ENCODE peak calls at places on chromosomes 2 and 18, in six cellular contexts. N, P, H, M, G and L are unnamed samples.

GRCh38 chr2:160111951-160112798 is 49.8 kb upstream of the PLA2R1 start:
- DNase-seq in G (no peak), H (no peak), N (no peak), P (no peak), M (no peak), L (no peak)

GRCh38 chr2:196528486-196529223 is 110.9 kb upstream of the CCDC150 start:
- DNase-seq in H (no peak), M (no peak), P (no peak), N (peak), G (no peak), L (no peak)

GRCh38 chr2:233901367-233901766 is 15.8 kb upstream of the TRPM8 start:
- DNase-seq in P (no peak), H (no peak), M (no peak), N (no peak), G (no peak), L (no peak)

GRCh38 chr2:102848366-102848839 is 86.6 kb downstream of the TMEM182 start:
- DNase-seq in G (peak), P (peak), M (peak), N (peak), H (no peak), L (no peak)

GRCh38 chr18:48202899-48203260 is 206.3 kb downstream of the ZBTB7C start:
- DNase-seq in N (no peak), M (no peak), G (no peak), H (no peak), P (no peak), L (no peak)

GRCh38 chr18:30487962-30488361 is 554.6 kb downstream of the DSC3 start:
- DNase-seq in H (no peak), P (no peak), G (no peak), M (peak), N (no peak), L (no peak)

GRCh38 chr2:8627692-8628085 is 54.2 kb upstream of the ID2 start:
- DNase-seq in N (no peak), P (peak), H (no peak), G (peak), M (no peak), L (no peak)

GRCh38 chr2:223042704-223043118 is 9.3 kb upstream of the KCNE4 start:
- DNase-seq in H (no peak), M (peak), G (no peak), P (no peak), N (peak), L (no peak)

GRCh38 chr18:68454511-68455228 is 260.2 kb downstream of the TMX3 start:
- DNase-seq in N (peak), P (no peak), H (no peak), M (peak), G (peak), L (no peak)

GRCh38 chr2:149715894-149716293 is 128.3 kb upstream of the MMADHC start:
- DNase-seq in N (no peak), G (no peak), M (no peak), H (no peak), P (no peak), L (no peak)

GRCh38 chr2:149720615-149721014 is 133.0 kb upstream of the MMADHC start:
- DNase-seq in M (no peak), H (no peak), N (no peak), P (no peak), G (no peak), L (no peak)

GRCh38 chr2:149715005-149715592 is 127.5 kb upstream of the MMADHC start:
- DNase-seq in P (peak), G (peak), N (peak), H (peak), M (peak), L (peak)

GRCh38 chr2:149719695-149720094 is 132.1 kb upstream of the MMADHC start:
- DNase-seq in M (no peak), P (no peak), G (no peak), H (no peak), N (peak), L (no peak)

DNA sequence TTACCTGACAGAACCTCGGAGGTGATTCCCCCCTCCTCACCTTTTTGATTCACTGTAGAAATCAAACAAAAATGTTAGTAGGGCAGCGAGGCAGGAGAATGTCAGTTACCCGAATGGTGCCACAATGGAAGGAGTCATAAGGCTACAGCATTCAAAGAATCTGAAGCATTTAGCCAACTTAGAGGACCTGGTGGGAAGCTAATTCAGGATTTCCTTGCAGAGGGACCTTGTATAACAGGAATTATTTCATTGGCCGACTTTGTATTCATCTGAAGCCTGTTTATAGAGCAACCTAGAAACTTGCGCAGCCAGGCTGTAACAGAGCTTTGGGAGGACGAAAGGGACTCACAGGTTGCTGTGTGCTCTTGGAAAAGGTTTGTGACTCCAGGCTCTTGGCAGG is 129.1 kb upstream of the MMADHC start:
- DNase-seq in P (peak), G (no peak), M (no peak), H (no peak), N (no peak), L (no peak)
- H2AFZ ChIP-seq in P (peak), G (no peak), M (no peak), H (no peak), N (no peak), L (no peak)

GRCh38 chr2:15725788-15726112 is 134.1 kb downstream of the DDX1 start:
- DNase-seq in G (no peak), N (no peak), H (no peak), M (no peak), P (no peak), L (no peak)
- TF ChIP-seq EZH2phosphoT487 in G (no peak), N (no peak), H (no peak), M (no peak), P (no peak), L (no peak)

GRCh38 chr18:22167471-22168151 is 1.8 kb upstream of the GATA6 start:
- DNase-seq in G (peak), M (no peak), P (peak), N (peak), H (no peak), L (no peak)
- TF ChIP-seq EZH2 in G (no peak), M (no peak), P (peak), N (peak), H (no peak), L (no peak)

GRCh38 chr2:16006537-16007166 is 66.3 kb downstream of the MYCN start:
- DNase-seq in M (no peak), N (no peak), P (no peak), G (no peak), H (no peak), L (no peak)
- H2AFZ ChIP-seq in M (no peak), N (no peak), P (no peak), G (no peak), H (no peak), L (no peak)

DNA sequence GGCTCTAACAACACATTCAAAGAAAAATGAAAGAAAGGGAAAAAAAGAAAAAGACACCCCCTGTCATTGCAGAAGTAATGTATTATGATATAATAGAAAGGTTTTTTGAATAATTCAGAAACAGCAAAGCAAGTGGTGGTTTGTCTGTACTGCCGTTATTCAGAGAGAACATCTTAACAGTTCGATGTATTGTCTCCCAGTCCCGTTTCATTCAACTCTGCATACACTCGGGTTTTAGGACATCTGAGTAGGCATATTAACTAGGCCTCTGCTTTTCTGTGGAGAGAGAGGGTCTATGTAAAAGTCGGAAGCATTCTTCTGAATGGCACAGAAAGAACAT is 77.6 kb upstream of the TXNDC2 start:
- DNase-seq in N (peak), P (no peak), M (no peak), H (no peak), G (no peak), L (no peak)
- TF ChIP-seq EZH2phosphoT487 in N (no peak), P (no peak), M (no peak), H (no peak), G (no peak), L (no peak)

GRCh38 chr18:78241535-78242306 is 737.9 kb upstream of the SALL3 start:
- DNase-seq in M (no peak), G (no peak), H (no peak), P (no peak), N (no peak), L (no peak)
- TF ChIP-seq EZH2 in M (no peak), G (no peak), H (no peak), P (no peak), N (no peak), L (no peak)

GRCh38 chr2:96536445-96537065 is at the start of gene ARID5A:
- DNase-seq in G (peak), H (peak), N (peak), P (peak), M (peak), L (peak)
- H2AFZ ChIP-seq in G (peak), H (peak), N (peak), P (peak), M (peak), L (peak)

GRCh38 chr2:187499941-187500532 is 52.0 kb upstream of the CALCRL start:
- DNase-seq in M (peak), P (peak), H (peak), N (peak), G (peak), L (peak)
- TF ChIP-seq EZH2phosphoT487 in M (no peak), P (no peak), H (no peak), N (no peak), G (no peak), L (no peak)